ENCODE peak calls at places on chromosomes 3 and 15, in four cellular contexts. U, P, B and Y are unnamed samples.

GRCh38 chr3:47711596-47711995 is 70.1 kb downstream of the SMARCC1 start:
- DNase-seq in P (no peak), U (no peak), B (no peak), Y (no peak)

GRCh38 chr15:59347915-59348314 is 24.8 kb downstream of the MYO1E start:
- DNase-seq in P (no peak), U (no peak), B (no peak), Y (no peak)

GRCh38 chr15:58038426-58039106 is 26.9 kb downstream of the ALDH1A2 start:
- DNase-seq in P (no peak), U (no peak), B (no peak), Y (no peak)

GRCh38 chr3:183515968-183516851 is 39.3 kb downstream of the KLHL6 start:
- DNase-seq in P (no peak), B (peak), U (no peak), Y (peak)

GRCh38 chr3:85592256-85592655 is 633.5 kb downstream of the CADM2 start:
- DNase-seq in P (no peak), B (no peak), U (no peak), Y (no peak)

GRCh38 chr3:50275160-50275995 is 3.5 kb upstream of the LSMEM2 start:
- DNase-seq in P (no peak), U (no peak), B (no peak), Y (no peak)

GRCh38 chr15:73681856-73682596 is 2.2 kb upstream of the CD276 start:
- DNase-seq in B (no peak), P (no peak), U (no peak), Y (peak)

GRCh38 chr3:134804508-134805480 is 9.7 kb downstream of the EPHB1 start:
- DNase-seq in U (no peak), P (no peak), B (no peak), Y (no peak)

GRCh38 chr3:10901293-10902010 is 85.4 kb downstream of the SLC6A11 start:
- DNase-seq in P (no peak), U (no peak), B (no peak), Y (no peak)

GRCh38 chr3:162317046-162317445 is 820.4 kb downstream of the OTOL1 start:
- DNase-seq in B (no peak), U (no peak), P (no peak), Y (no peak)

GRCh38 chr15:67613708-67614107 is 71.2 kb downstream of the MAP2K5 start:
- DNase-seq in B (no peak), U (peak), P (peak), Y (no peak)
- TF ChIP-seq MYC in B (no peak), U (no peak), P (no peak), Y (no peak)

DNA sequence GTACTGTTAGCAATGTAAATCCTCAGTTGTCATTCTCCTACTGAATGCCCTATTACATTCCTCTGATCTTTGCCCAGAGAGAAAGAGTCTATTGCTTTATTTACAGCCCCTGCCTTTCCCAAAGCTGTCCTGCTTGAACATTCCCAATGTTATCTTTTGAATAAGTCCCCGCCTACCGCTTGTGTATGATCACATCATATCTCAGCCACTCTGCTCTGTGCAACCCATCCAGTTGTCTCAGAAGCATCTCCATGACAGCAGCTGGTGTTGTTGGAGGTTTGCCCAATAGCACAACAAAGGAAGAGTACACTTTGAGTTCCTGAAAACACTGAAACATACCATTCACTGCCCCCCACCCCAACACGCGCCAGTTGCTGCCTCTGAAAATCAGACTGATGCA is 22.0 kb upstream of the FAM3D start:
- DNase-seq in U (no peak), B (no peak), P (no peak), Y (no peak)
- H3K4me3 ChIP-seq in U (no peak), B (no peak), P (no peak), Y (no peak)

DNA sequence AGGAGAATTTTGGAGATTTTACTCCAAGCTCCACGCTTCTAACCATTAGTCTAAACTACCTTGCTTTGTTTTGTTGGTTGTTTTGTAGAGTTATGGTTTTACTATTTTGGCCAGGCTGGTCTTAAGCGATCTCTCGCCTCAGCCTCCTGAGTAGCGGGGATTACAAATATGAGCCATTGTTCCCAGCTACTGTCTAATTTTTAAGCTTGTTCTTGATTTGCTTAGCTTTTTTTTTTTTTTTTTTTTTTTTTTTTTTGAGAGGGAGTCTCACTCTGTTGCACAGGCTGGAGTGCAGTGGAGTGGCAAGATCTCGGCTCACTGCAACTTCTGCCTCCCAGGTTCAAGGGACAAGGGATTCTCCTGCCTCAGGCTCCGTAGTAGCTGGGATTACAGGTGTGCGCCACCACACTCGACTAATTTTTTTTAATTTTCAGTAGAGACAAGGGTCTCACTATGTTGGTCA is 28.5 kb downstream of the EFCAB12 start:
- DNase-seq in B (no peak), P (no peak), U (no peak), Y (peak)
- TF ChIP-seq POLR2A in B (peak), P (peak), U (peak), Y (peak)

GRCh38 chr15:95148183-95148582 is 916.8 kb downstream of the MCTP2 start:
- DNase-seq in B (no peak), P (no peak), U (no peak), Y (no peak)
- TF ChIP-seq MYC in B (no peak), P (no peak), U (no peak), Y (no peak)